ENCODE peak calls at places on chromosomes 16 and 17, in four cellular contexts. M is left ventricle myocardium inferior, H is GM19239, C is hepatic stellate cell. L is an unnamed sample.

GRCh38 chr17:17495448-17496188 is 577 bp downstream of the RASD1 start:
- DNase-seq in M (no peak), H (no peak), C (no peak), L (no peak)

GRCh38 chr16:58049697-58050185 is 24.2 kb downstream of the MMP15 start:
- DNase-seq in M (no peak), H (no peak), C (no peak), L (no peak)

GRCh38 chr17:49631496-49631895 is 46.4 kb downstream of the SPOP start:
- DNase-seq in M (no peak), H (no peak), C (no peak), L (no peak)

GRCh38 chr16:65975049-65975708 is 391.3 kb upstream of the CDH5 start:
- DNase-seq in M (no peak), H (no peak), C (no peak), L (no peak)

GRCh38 chr16:57278494-57278893 is 6.0 kb downstream of the PLLP start:
- DNase-seq in M (no peak), H (no peak), C (no peak), L (no peak)

GRCh38 chr17:49344914-49345313 is 17.1 kb downstream of the ZNF652 start:
- DNase-seq in M (no peak), H (no peak), C (no peak), L (no peak)

GRCh38 chr17:41869426-41869825 is 4.2 kb upstream of the KLHL11 start:
- DNase-seq in M (no peak), H (no peak), C (no peak), L (no peak)

GRCh38 chr16:80084614-80085013 is 456.2 kb upstream of the DYNLRB2 start:
- DNase-seq in M (peak), H (no peak), C (peak), L (no peak)

GRCh38 chr17:4534928-4535666 is 20.1 kb downstream of the MYBBP1A start:
- DNase-seq in M (no peak), H (no peak), C (no peak), L (no peak)

GRCh38 chr17:67377727-67378443 is 804 bp downstream of the PITPNC1 start:
- DNase-seq in M (peak), H (peak), C (peak), L (peak)

GRCh38 chr16:89575247-89576172 is at the start of gene CPNE7:
- DNase-seq in M (no peak), H (peak), C (no peak), L (no peak)

GRCh38 chr16:57592591-57593003 is 35.8 kb upstream of the ADGRG1 start:
- DNase-seq in M (no peak), H (no peak), C (no peak), L (peak)

GRCh38 chr16:72072514-72073342 is 9.7 kb downstream of the HPR start:
- DNase-seq in M (no peak), H (no peak), C (no peak), L (no peak)

GRCh38 chr16:89098767-89099430 is 5.2 kb downstream of the ACSF3 start:
- DNase-seq in M (no peak), H (no peak), C (no peak), L (no peak)

GRCh38 chr16:9039208-9039607 is 52.2 kb upstream of the HAPSTR1 start:
- DNase-seq in M (no peak), H (no peak), C (no peak), L (no peak)

GRCh38 chr17:2244545-2245525 is 58.8 kb downstream of the SMG6 start:
- DNase-seq in M (peak), H (peak), C (peak), L (no peak)

GRCh38 chr17:376936-377863 is 24.6 kb upstream of the RPH3AL start:
- DNase-seq in M (peak), H (no peak), C (no peak), L (no peak)

GRCh38 chr16:48272837-48273421 is 25.6 kb upstream of the ABCC11 start:
- DNase-seq in M (no peak), H (no peak), C (no peak), L (no peak)

GRCh38 chr17:50817142-50817751 is 18.1 kb upstream of the WFIKKN2 start:
- DNase-seq in M (peak), H (peak), C (peak), L (no peak)

GRCh38 chr16:67782567-67783352 is 23.6 kb downstream of the RANBP10 start:
- DNase-seq in M (no peak), H (no peak), C (no peak), L (no peak)

L was measured in KG1.